ENCODE peak calls at places on chromosomes 3 and 15, in four cellular contexts. U is CD8-positive, alpha-beta T cell; J is neural progenitor cell; T is foreskin fibroblast. P is an unnamed sample.

GRCh38 chr15:90099868-90100854 is 2.1 kb downstream of the IDH2 start:
- DNase-seq in U (no peak), J (no peak), T (peak), P (peak)

GRCh38 chr3:151931171-151931570 is 57.7 kb downstream of the SUCNR1 start:
- DNase-seq in U (no peak), J (no peak), T (peak), P (peak)

GRCh38 chr15:34039506-34040123 is 611 bp upstream of the AVEN start:
- DNase-seq in U (no peak), J (no peak), T (peak), P (peak)

GRCh38 chr3:14474363-14475081 is 65.6 kb downstream of the GRIP2 start:
- DNase-seq in U (no peak), J (no peak), T (no peak), P (peak)

GRCh38 chr3:192772495-192772894 is 45.2 kb upstream of the FGF12 start:
- DNase-seq in U (no peak), J (peak), T (no peak), P (peak)

GRCh38 chr3:132134611-132135010 is 99.8 kb upstream of the CPNE4 start:
- DNase-seq in U (no peak), J (no peak), T (peak), P (peak)

GRCh38 chr3:88617283-88617682 is 467.5 kb downstream of the C3orf38 start:
- DNase-seq in U (no peak), J (no peak), T (no peak), P (peak)

GRCh38 chr3:150725548-150725947 is 21.8 kb upstream of the ERICH6 start:
- DNase-seq in U (no peak), J (no peak), T (no peak), P (no peak)

GRCh38 chr3:135082706-135083105 is 287.6 kb downstream of the EPHB1 start:
- DNase-seq in U (no peak), J (no peak), T (no peak), P (no peak)

GRCh38 chr3:132726341-132726823 is 4.2 kb upstream of the NPHP3 start:
- DNase-seq in U (no peak), J (peak), T (peak), P (peak)

GRCh38 chr15:49438970-49439631 is 16.1 kb downstream of the FGF7 start:
- DNase-seq in U (no peak), J (no peak), T (no peak), P (peak)

GRCh38 chr3:25904248-25904647 is 114.4 kb downstream of the OXSM start:
- DNase-seq in U (no peak), J (peak), T (no peak), P (no peak)

GRCh38 chr3:99269606-99270355 is 368.3 kb upstream of the DCBLD2 start:
- DNase-seq in U (no peak), J (no peak), T (peak), P (no peak)

GRCh38 chr15:79002631-79003030 is 57.8 kb upstream of the CTSH start:
- DNase-seq in U (no peak), J (no peak), T (peak), P (no peak)

GRCh38 chr3:57160731-57161086 is 4.4 kb downstream of the IL17RD start:
- DNase-seq in U (no peak), J (no peak), T (peak), P (no peak)

GRCh38 chr15:87368511-87368910 is 888.0 kb downstream of the NTRK3 start:
- DNase-seq in U (no peak), J (no peak), T (peak), P (peak)

GRCh38 chr3:13235897-13236296 is 162.7 kb upstream of the IQSEC1 start:
- DNase-seq in U (no peak), J (no peak), T (no peak), P (no peak)

GRCh38 chr3:126270145-126270811 is 86.9 kb downstream of the KLF15 start:
- DNase-seq in U (no peak), J (no peak), T (no peak), P (peak)

GRCh38 chr3:53382106-53382505 is 34.8 kb upstream of the DCP1A start:
- DNase-seq in U (no peak), J (no peak), T (no peak), P (peak)

GRCh38 chr3:187430576-187430975 is 62.4 kb downstream of the RTP4 start:
- DNase-seq in U (no peak), J (no peak), T (no peak), P (no peak)

GRCh38 chr15:23569513-23569912 is 4.0 kb downstream of the MKRN3 start:
- DNase-seq in U (no peak), J (no peak), T (no peak), P (no peak)

GRCh38 chr15:40285151-40285898 is 2.5 kb upstream of the ANKRD63 start:
- DNase-seq in U (no peak), J (no peak), T (peak), P (peak)

GRCh38 chr15:64146041-64146440 is 5.5 kb upstream of the SNX22 start:
- DNase-seq in U (peak), J (no peak), T (no peak), P (no peak)

GRCh38 chr3:82745544-82745943 is 984.1 kb upstream of the GBE1 start:
- DNase-seq in U (no peak), J (no peak), T (no peak), P (no peak)

GRCh38 chr3:142886938-142887337 is 1.9 kb downstream of the PCOLCE2 start:
- DNase-seq in U (no peak), J (no peak), T (peak), P (peak)

GRCh38 chr3:14150078-14150477 is 25.2 kb downstream of the TMEM43 start:
- DNase-seq in U (no peak), J (no peak), T (no peak), P (no peak)

GRCh38 chr3:11162401-11163345 is 8.4 kb downstream of the HRH1 start:
- DNase-seq in U (no peak), J (no peak), T (no peak), P (no peak)

GRCh38 chr3:11161666-11162065 is 7.4 kb downstream of the HRH1 start:
- DNase-seq in U (no peak), J (no peak), T (no peak), P (no peak)

GRCh38 chr3:11156026-11156410 is 1.7 kb downstream of the HRH1 start:
- DNase-seq in U (no peak), J (no peak), T (no peak), P (no peak)

GRCh38 chr3:11157406-11157805 is 3.1 kb downstream of the HRH1 start:
- DNase-seq in U (no peak), J (no peak), T (no peak), P (no peak)

GRCh38 chr3:11159421-11159904 is 5.2 kb downstream of the HRH1 start:
- DNase-seq in U (no peak), J (no peak), T (peak), P (peak)
- TF ChIP-seq CTCF in U (no peak), J (no peak), T (peak), P (peak)

GRCh38 chr15:31435256-31435781 is 108.7 kb downstream of the KLF13 start:
- DNase-seq in U (peak), J (peak), T (peak), P (peak)

GRCh38 chr15:31433101-31433500 is 106.5 kb downstream of the KLF13 start:
- DNase-seq in U (no peak), J (no peak), T (peak), P (no peak)

GRCh38 chr15:31433574-31433973 is 106.9 kb downstream of the KLF13 start:
- DNase-seq in U (no peak), J (no peak), T (no peak), P (no peak)

GRCh38 chr15:31435891-31436628 is 109.4 kb downstream of the KLF13 start:
- DNase-seq in U (peak), J (no peak), T (peak), P (no peak)

DNA sequence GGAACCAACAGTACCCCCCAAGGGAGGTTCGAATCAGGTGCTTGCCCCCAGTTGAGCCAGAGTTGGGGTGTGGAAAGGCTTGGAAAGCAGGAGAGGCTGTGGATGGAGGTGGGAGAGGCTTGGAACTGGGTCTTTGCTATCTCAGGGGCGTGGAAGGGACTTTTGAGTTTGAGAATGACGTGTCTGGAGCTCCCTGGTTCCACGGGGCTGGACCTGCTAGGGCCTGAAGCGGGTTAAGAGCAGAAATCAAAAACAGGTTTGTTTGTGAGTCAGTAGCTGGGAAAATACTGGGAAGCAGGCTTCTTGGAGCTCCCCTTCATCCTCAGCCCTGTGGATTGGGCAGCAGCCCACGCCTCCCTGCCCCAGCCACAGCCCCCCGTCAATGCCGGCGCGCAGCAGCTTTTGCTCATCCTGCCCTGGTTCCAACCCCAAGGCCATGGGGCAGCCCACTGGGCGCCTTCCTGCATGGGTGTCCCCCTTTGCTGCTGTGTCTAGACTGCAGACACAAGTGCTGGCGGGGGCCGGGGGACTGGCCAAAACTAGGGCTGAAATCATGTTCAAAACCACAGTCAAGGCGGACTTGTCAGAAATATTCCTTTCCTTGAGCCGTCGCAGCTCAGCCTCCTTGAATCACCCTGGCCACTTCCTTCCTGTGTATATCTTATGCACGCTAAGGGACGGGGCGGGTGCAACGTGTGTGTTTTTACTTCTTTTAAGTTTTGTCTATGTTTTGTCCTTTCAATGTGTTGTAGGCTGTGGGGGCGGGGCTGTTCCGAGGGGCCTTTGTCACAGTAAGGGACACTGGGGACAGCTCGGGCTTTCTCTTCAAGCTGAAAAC is 108.0 kb downstream of the KLF13 start:
- DNase-seq in U (peak), J (no peak), T (peak), P (peak)
- H3K4me3 ChIP-seq in U (peak), J (no peak), T (peak), P (peak)

GRCh38 chr3:9498781-9499180 is 54.8 kb downstream of the LHFPL4 start:
- DNase-seq in U (no peak), J (no peak), T (no peak), P (no peak)

GRCh38 chr3:9500108-9501050 is 53.2 kb downstream of the LHFPL4 start:
- DNase-seq in U (peak), J (peak), T (peak), P (peak)

GRCh38 chr3:9499455-9500107 is 54.0 kb downstream of the LHFPL4 start:
- DNase-seq in U (no peak), J (peak), T (no peak), P (no peak)

GRCh38 chr3:9501226-9501625 is 52.4 kb downstream of the LHFPL4 start:
- DNase-seq in U (no peak), J (no peak), T (no peak), P (no peak)

DNA sequence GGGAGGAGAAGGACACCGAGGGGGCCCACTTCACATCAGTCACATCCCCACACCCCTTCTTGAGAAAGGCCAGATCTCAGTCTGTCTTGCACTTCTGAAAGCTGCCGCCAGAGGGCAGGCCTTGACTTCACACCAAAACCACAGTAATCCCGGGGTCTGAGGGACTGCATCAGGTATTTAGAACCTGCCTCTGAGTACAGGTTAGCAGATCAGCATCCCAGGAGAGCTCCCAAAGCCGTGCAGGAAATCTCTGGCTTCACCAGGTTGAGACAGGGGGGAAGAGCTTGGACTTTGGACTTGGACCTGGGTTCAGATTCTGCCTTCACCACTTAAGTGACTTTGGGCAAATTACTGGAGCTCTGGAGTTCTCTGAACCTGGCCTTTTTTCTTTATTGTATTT is 50.3 kb downstream of the LHFPL4 start:
- DNase-seq in U (peak), J (peak), T (peak), P (peak)
- TF ChIP-seq CTCF in U (peak), J (peak), T (peak), P (peak)

DNA sequence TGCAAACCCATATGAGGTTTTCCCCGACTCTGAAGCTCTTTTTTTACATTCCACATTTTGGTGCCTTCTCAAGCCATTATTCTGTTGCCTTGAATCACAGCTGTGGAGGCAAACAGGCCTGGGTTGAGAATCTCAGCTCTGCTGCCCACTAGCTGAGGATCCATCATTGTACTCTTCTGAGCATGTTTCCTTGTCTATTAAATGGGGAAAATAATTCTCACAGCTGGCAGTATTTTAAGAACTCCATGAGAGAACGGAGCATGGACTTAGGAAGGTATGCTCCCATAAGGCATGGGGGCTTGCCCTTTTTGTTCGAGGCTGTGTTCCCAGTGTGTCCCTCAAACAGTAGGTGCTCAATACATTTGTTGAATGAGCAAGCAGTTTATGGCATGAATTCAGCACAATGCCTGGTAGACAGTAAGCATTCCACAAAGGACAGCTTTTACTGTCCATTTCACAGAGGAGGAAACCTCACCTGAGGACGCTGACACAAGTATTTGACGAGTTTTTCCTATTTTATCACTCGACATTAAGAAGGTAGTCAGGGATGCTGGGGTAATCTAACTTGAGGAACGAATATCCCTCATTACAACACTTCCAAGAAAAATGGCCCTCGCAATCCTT is 2.2 kb upstream of the PTPRG start:
- DNase-seq in U (no peak), J (no peak), T (peak), P (peak)
- H3K4me3 ChIP-seq in U (no peak), J (peak), T (peak), P (peak)

DNA sequence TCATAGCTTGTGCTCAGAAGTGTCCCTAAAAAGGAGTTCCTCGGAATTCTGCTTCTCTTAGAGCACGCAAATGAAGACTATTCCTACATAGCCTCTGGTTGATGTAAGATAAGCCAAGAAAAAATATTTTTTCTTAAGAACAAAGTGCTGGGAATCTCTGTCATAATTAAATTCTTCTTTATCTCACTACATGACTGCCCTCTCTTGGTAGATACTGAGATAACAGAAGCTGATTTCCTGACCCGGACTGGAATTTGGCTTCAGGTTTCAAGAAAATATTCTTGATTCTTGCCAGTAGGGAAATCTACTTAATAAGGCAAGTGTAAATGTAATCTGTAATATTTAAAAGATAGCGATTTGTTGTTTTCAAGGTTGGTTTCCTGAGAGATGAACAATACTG is 31.3 kb upstream of the SETMAR start:
- DNase-seq in U (no peak), J (peak), T (peak), P (peak)
- TF ChIP-seq CTCF in U (peak), J (peak), T (peak), P (peak)

DNA sequence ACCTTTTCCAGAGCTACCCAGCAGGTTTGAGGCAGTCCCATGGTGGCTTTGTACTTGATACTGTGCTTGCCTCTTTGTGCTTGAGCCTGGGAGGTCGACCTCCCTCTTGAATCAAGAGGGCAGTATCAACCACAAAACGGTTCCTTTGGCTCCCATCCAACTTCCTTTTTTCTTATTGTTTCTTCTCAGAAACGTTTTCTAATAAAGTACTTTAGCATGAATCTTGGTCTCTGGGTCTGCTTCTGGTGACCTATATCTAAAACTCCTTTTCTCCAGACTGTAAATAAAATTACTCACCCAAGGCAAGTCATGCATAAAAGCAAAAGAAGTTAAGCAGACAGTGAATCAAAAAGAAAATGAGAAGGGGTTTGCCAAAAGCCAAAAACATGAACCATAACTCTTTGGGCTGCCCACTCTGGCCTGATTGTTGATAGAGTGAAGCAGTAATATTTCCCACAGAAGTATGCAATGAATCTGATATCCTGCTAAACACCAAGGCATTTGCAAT is 112.2 kb upstream of the SLC4A7 start:
- DNase-seq in U (no peak), J (no peak), T (peak), P (peak)
- H3K4me3 ChIP-seq in U (no peak), J (no peak), T (no peak), P (no peak)

DNA sequence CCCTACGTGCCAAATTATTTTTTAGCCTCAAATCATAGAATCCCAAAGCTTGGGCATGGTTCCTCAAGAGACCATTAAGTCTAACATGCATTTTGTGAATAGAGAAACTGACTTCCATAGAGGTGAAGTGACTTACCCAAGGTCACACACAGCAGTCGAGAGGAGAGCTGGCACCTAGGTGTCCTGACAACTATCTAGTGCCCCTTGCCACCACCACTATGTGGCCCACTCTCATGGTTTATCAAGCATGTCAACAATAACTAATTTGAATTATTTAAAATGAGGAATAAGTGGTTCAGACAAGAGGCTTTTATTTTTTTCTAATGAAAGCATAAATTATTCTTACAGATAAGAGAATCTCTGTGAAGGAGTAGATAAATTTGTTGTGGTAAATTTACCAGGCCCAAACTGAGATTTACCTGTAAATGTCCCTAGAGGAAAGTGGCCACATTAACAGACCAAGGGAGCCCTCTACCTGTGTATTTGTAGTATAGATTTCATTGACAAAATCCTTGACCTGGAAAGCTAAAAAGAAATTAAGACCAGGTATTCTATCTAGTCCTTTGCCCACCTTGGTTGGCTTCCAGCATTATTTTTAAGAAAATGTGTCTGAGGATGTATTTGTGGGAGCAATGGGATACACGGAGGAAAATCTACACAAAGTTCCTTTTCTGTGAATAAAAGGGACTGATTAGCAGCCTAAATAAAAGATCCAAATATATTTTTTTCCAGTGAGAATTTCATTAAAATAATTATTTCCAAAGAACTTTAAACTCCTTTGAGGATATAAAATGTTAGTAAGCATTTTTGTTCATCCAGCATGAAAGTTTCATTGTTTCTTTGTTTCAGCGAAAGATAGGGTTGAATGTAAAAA is 49.1 kb downstream of the IQCH start:
- DNase-seq in U (no peak), J (peak), T (peak), P (peak)
- TF ChIP-seq CTCF in U (peak), J (peak), T (peak), P (peak)

DNA sequence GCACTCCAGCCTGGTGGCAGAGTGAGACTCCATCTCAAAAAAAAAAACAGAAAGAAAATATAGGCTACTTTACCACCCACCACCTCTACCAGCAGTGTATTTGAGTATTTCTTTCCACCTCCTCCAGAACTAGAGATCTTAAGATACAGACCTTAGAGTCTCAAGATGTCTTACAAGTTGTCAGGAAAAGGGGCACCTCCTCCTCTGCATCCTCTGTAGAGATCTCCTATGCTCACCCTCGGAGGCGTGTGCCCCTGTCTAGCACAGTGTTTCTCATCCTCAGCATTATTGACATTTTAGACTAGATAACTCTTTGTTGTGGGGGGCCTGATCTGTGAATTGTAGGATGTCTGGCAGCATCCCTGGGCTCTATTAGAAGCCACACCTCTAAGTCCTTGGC is 27.7 kb upstream of the P4HTM start:
- DNase-seq in U (no peak), J (no peak), T (no peak), P (no peak)
- H3K4me3 ChIP-seq in U (no peak), J (no peak), T (no peak), P (no peak)

P was measured in choroid plexus epithelial cell.